ENCODE peak calls at places on chromosomes 7 and 10, in nine cellular contexts. B is heart right ventricle, C is psoas muscle, W is fibroblast of the aortic adventitia, L is adrenal gland, S is kidney, X is cardiac fibroblast, K is fibroblast of mammary gland, R is mammary epithelial cell. G is an unnamed sample.

GRCh38 chr10:125190414-125190813 is 30.1 kb upstream of the CTBP2 start:
- DNase-seq in X (no peak), B (no peak), R (no peak), L (no peak), W (no peak), C (no peak), K (no peak), S (no peak), G (no peak)

GRCh38 chr7:121107923-121108498 is 119.5 kb downstream of the CPED1 start:
- DNase-seq in S (no peak), C (no peak), K (peak), W (peak), L (no peak), R (peak), B (no peak), X (peak), G (peak)

GRCh38 chr10:63672491-63672890 is 151.3 kb downstream of the REEP3 start:
- DNase-seq in R (no peak), K (no peak), B (no peak), L (no peak), W (no peak), C (no peak), S (no peak), X (no peak), G (no peak)

GRCh38 chr7:41096921-41097320 is 606.0 kb downstream of the INHBA start:
- DNase-seq in R (peak), L (no peak), B (no peak), K (peak), C (no peak), S (no peak), W (peak), X (peak), G (no peak)

GRCh38 chr7:2680792-2681490 is 7.1 kb upstream of the AMZ1 start:
- DNase-seq in L (peak), R (peak), S (peak), X (peak), K (peak), C (peak), B (peak), W (peak), G (peak)

GRCh38 chr10:129365767-129366400 is 101.2 kb upstream of the MGMT start:
- DNase-seq in W (no peak), K (no peak), L (no peak), S (no peak), B (no peak), X (no peak), C (no peak), R (no peak), G (no peak)

GRCh38 chr7:116806046-116806944 is 56.1 kb upstream of the CAPZA2 start:
- DNase-seq in W (no peak), L (no peak), X (no peak), C (no peak), B (no peak), S (no peak), K (no peak), R (no peak), G (no peak)

GRCh38 chr10:30562787-30563186 is 66.8 kb downstream of the LYZL2 start:
- DNase-seq in C (no peak), X (no peak), B (no peak), W (no peak), L (no peak), R (peak), S (no peak), K (peak), G (no peak)

GRCh38 chr10:23656735-23657134 is 217.9 kb downstream of the OTUD1 start:
- DNase-seq in C (no peak), X (no peak), W (peak), L (no peak), S (no peak), B (no peak), R (peak), K (peak), G (no peak)

GRCh38 chr7:135128931-135129330 is 18.9 kb upstream of the TMEM140 start:
- DNase-seq in B (no peak), L (no peak), C (no peak), W (no peak), R (no peak), K (no peak), S (no peak), X (no peak), G (no peak)

GRCh38 chr7:51019231-51019844 is 236.6 kb upstream of the GRB10 start:
- DNase-seq in B (no peak), X (peak), S (no peak), W (peak), R (peak), K (peak), C (no peak), L (no peak), G (no peak)

GRCh38 chr7:23893942-23894890 is 184.2 kb downstream of the STK31 start:
- DNase-seq in R (no peak), S (no peak), W (peak), X (peak), B (no peak), K (no peak), L (no peak), C (no peak), G (no peak)

GRCh38 chr7:45888185-45888992 is at the start of gene IGFBP1:
- DNase-seq in K (no peak), L (no peak), S (peak), X (peak), C (no peak), B (no peak), R (peak), W (no peak), G (peak)

GRCh38 chr7:96276019-96276418 is 45.9 kb downstream of the SLC25A13 start:
- DNase-seq in W (no peak), C (no peak), L (no peak), R (no peak), B (no peak), X (no peak), S (no peak), K (no peak), G (no peak)

GRCh38 chr10:17562572-17562971 is 54.6 kb downstream of the HACD1 start:
- DNase-seq in K (peak), X (peak), C (no peak), W (peak), S (no peak), R (peak), L (no peak), B (no peak), G (no peak)

GRCh38 chr7:158723714-158724385 is 19.2 kb upstream of the NCAPG2 start:
- DNase-seq in L (no peak), X (no peak), B (no peak), S (no peak), R (no peak), K (no peak), W (no peak), C (no peak), G (no peak)

GRCh38 chr10:48447356-48448215 is 141.1 kb downstream of the MAPK8 start:
- DNase-seq in L (no peak), S (peak), R (no peak), X (no peak), B (no peak), C (no peak), W (no peak), K (no peak), G (no peak)

GRCh38 chr10:22321156-22321711 is 335 bp downstream of the BMI1 start:
- DNase-seq in W (peak), B (peak), R (peak), K (peak), L (peak), S (peak), X (peak), C (peak), G (peak)

DNA sequence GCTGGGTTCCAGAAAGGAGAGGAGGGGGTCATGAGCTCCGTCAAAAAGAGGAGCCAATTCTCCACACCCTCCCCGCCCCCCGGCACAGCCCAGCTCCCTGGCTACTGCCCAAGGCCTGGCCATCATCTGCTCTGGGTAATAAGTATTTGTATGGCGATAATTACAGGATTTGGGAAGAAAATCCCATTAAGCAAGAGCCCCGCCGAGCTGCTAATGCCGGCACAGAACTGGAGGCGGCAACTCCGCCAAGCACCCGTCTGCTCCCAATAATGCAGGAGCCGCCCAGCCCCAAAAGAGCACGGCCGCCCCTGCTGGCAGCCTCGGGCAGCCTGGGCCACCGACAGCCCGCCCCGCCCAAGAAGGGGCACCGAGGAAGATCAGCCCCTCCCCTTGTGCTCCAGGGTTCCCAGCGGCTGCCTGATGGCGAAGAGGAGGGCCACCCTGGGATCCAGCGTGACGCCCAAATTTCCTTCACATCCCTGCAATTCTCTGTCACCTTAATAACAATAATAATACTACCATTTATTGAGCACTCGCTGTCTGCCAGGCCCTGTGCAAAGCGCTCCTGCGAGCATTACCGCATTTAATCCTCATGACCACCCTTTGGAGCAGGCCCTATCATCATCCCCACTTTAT is 5.9 kb downstream of the SLIT1 start:
- DNase-seq in B (no peak), S (peak), L (no peak), K (no peak), C (no peak), R (no peak), W (no peak), X (no peak), G (no peak)
- TF ChIP-seq CTCF in B (peak), S (no peak), L (no peak), K (no peak), C (no peak), R (no peak), W (peak), X (no peak), G (no peak)

GRCh38 chr7:104453190-104453589 is 124.8 kb downstream of the LHFPL3 start:
- DNase-seq in R (no peak), S (no peak), K (no peak), X (no peak), L (no peak), B (no peak), C (no peak), W (no peak), G (no peak)

DNA sequence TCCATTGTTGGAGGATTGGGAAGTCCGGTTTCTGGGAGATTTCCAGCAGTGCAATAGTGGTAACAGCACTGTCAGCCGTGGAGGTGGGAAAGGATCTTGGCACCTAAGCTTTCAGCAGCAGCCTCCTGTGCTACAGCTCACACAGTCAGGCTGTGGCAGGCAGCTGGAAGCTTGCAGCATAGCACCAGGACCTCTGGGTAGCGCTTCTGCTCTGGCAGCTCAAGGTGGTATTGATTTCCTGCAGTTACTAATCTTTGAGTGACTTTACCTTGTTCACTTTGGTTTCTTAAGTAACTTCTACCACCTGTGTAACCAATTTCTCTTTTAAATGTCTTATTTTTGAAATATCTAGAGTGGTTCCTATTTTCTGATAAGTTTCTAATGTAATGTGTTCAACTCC is 130.5 kb downstream of the LHFPL3 start:
- DNase-seq in R (no peak), K (no peak), C (no peak), L (no peak), W (no peak), B (no peak), S (no peak), X (no peak), G (no peak)
- H3K4me3 ChIP-seq in R (no peak), K (no peak), C (no peak), L (no peak), W (no peak), B (no peak), S (no peak), X (no peak), G (no peak)

DNA sequence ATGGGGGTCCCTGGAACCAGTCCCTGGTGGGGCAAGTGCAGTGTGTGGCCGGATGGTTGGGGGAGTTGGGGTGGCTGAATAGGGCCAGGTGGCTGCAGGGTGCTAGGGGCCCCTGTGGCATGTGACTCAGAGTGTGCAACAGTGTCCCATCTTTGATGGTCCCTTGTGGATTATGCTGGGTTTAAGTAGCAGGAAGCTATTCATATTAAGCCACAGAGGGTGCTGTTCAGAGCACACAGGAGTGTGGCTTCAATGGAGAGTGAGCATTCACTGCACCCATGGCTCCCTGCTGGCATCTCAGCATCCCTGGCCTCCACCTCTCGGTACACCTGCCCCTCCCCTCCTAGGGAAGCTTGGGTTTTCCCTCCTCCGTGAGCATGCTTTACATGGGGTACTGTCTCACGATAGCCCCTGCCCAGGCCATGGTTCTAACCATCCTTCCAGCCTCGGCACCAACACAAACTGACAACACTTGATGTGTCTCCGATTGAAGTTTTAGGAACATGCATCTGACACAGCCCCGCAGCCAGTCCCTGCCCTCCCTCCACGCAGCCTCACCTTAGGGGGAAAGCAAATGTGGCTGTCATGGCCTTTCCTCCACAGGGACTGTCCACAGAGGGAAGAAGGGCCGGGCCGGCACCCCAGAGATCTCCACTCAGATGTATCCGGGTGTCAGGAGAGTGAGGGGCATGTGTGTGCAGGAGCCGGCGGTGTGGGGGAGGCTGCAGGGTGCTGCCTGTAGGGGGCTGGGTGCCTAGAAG is 30.4 kb upstream of the PPIF start:
- DNase-seq in W (no peak), B (no peak), K (no peak), C (no peak), R (no peak), S (no peak), X (no peak), L (no peak), G (no peak)
- TF ChIP-seq CTCF in W (no peak), B (no peak), K (no peak), C (no peak), R (no peak), S (no peak), X (no peak), L (no peak), G (no peak)

GRCh38 chr10:28432210-28432676 is 100.7 kb upstream of the WAC start:
- DNase-seq in R (peak), C (peak), L (peak), X (peak), K (peak), W (peak), B (peak), S (no peak), G (peak)
- H3K4me3 ChIP-seq in R (no peak), C (peak), L (no peak), X (no peak), K (no peak), W (no peak), B (no peak), S (no peak), G (no peak)